ENCODE peak calls at places on chromosomes 2 and 18, in six cellular contexts. J, W, G, U, P and R are unnamed samples.

GRCh38 chr2:127220102-127220806 is at the start of gene CYP27C1:
- DNase-seq in P (peak; percentile 16), U (peak; percentile 81), G (no peak), W (peak; percentile 32), J (no peak), R (no peak)

GRCh38 chr2:67877281-67877680 is 185.5 kb downstream of the C1D start:
- DNase-seq in P (no peak), G (peak; percentile 80), W (no peak), U (no peak), J (no peak), R (no peak)

GRCh38 chr2:138207531-138207930 is 243.3 kb downstream of the HNMT start:
- DNase-seq in G (no peak), J (no peak), U (no peak), P (no peak), W (no peak), R (no peak)

GRCh38 chr2:142867161-142867560 is 10.3 kb upstream of the KYNU start:
- DNase-seq in G (no peak), J (no peak), U (no peak), P (no peak), W (no peak), R (peak; percentile 62)

GRCh38 chr2:174535757-174536703 is 49.2 kb upstream of the GPR155 start:
- DNase-seq in U (no peak), G (no peak), P (no peak), J (no peak), W (no peak), R (no peak)

GRCh38 chr2:130341562-130342019 is 1.1 kb upstream of the IMP4 start:
- DNase-seq in G (no peak), U (no peak), J (peak; percentile 35), W (no peak), P (no peak), R (no peak)

GRCh38 chr18:5456577-5457466 is 87.0 kb downstream of the EPB41L3 start:
- DNase-seq in J (no peak), U (peak; percentile 81), W (peak; percentile 71), P (peak; percentile 79), G (peak; percentile 48), R (no peak)

GRCh38 chr2:120391905-120392665 is 46.1 kb downstream of the INHBB start:
- DNase-seq in W (no peak), P (no peak), G (peak; percentile 44), J (no peak), U (peak; percentile 35), R (no peak)

GRCh38 chr2:174681099-174681982 is 82.9 kb downstream of the CHRNA1 start:
- DNase-seq in G (no peak), U (peak; percentile 69), J (no peak), W (peak; percentile 58), P (no peak), R (peak; percentile 53)

GRCh38 chr2:205361272-205361671 is 321.0 kb upstream of the NRP2 start:
- DNase-seq in J (no peak), G (no peak), P (no peak), W (no peak), U (no peak), R (peak; percentile 10)

GRCh38 chr2:23235292-23235691 is 149.7 kb upstream of the KLHL29 start:
- DNase-seq in G (no peak), J (no peak), W (peak; percentile 6), P (no peak), U (no peak), R (no peak)

GRCh38 chr2:180742809-180743208 is 237.6 kb upstream of the UBE2E3 start:
- DNase-seq in U (no peak), P (peak; percentile 29), J (no peak), G (no peak), W (no peak), R (peak; percentile 67)

GRCh38 chr2:188884051-188884450 is 90.1 kb upstream of the COL3A1 start:
- DNase-seq in P (no peak), J (no peak), U (no peak), G (no peak), W (peak; percentile 55), R (no peak)

GRCh38 chr2:227450196-227450851 is 21.6 kb upstream of the AGFG1 start:
- DNase-seq in J (no peak), P (no peak), G (no peak), W (peak; percentile 42), U (no peak), R (peak; percentile 40)

GRCh38 chr2:134435505-134435904 is 181.6 kb downstream of the MGAT5 start:
- DNase-seq in U (no peak), G (no peak), J (no peak), W (no peak), P (no peak), R (no peak)

GRCh38 chr18:35511833-35512232 is 14.1 kb upstream of the INO80C start:
- DNase-seq in G (no peak), P (no peak), U (peak; percentile 43), J (no peak), W (no peak), R (no peak)

GRCh38 chr2:112706170-112706664 is 14.6 kb upstream of the NT5DC4 start:
- DNase-seq in P (no peak), J (peak; percentile 94), U (no peak), W (peak; percentile 82), G (no peak), R (no peak)

GRCh38 chr2:176653856-176654443 is 384.7 kb downstream of the MTX2 start:
- DNase-seq in P (peak; percentile 86), U (peak; percentile 91), G (peak; percentile 84), J (peak; percentile 46), W (peak; percentile 75), R (peak; percentile 74)

GRCh38 chr2:219697811-219698683 is 70.6 kb downstream of the SLC4A3 start:
- DNase-seq in W (no peak), P (no peak), U (no peak), G (no peak), J (no peak), R (no peak)

GRCh38 chr2:174771631-174772491 is 7.6 kb upstream of the CHRNA1 start:
- DNase-seq in J (peak; percentile 60), P (peak; percentile 71), G (peak; percentile 84), U (peak; percentile 95), W (peak; percentile 87), R (peak; percentile 87)

DNA sequence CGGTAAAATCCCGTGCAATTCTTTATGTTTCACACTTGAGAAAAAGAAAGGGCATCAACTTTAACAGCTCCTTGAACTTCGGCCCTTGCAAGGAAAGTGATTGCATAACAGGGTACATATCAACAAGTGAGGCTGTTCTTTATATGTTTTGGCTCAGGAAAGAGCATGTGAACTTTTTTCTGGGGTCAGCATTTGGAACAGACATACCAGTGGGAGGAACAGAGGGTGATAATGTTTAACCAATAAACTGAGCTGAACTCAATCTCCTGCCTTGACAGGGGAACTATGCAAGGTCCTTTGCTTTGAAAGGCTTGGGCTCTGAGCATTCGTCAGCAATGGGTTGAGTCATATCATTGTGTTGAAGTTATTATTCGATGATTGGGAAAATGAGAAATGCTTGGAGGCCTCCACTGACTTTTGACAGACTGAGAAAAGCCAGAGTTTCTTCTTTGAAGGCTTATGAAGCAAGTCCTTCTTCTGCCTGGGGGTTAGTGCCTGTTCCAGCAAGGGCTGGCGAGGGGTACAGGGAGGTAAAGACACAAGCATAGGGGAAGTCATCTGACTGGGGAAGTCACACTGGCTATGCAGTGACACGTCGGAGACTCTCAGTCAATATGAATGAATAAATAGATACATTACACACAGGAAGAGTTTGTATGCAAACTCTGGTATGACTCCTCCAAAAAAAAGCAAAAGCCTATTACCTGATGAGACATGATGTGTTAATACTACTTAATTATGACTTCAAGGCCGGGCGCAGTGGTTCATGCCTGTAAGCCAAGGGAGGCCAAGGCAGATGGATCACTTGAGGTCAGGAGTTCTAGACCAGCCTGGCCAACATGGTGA is 57.2 kb downstream of the CYB5A start:
- DNase-seq in W (peak; percentile 99), U (no peak), G (no peak), J (no peak), P (peak; percentile 7), R (peak; percentile 32)
- H3K4me1 ChIP-seq in W (no peaks in the 10 kb centered on the region), U (no peaks in the 10 kb centered on the region), G (peaks cover 19% of the 10 kb centered on the region), J (no peaks in the 10 kb centered on the region), P (no peaks in the 10 kb centered on the region), R (peaks cover 42% of the 10 kb centered on the region)

DNA sequence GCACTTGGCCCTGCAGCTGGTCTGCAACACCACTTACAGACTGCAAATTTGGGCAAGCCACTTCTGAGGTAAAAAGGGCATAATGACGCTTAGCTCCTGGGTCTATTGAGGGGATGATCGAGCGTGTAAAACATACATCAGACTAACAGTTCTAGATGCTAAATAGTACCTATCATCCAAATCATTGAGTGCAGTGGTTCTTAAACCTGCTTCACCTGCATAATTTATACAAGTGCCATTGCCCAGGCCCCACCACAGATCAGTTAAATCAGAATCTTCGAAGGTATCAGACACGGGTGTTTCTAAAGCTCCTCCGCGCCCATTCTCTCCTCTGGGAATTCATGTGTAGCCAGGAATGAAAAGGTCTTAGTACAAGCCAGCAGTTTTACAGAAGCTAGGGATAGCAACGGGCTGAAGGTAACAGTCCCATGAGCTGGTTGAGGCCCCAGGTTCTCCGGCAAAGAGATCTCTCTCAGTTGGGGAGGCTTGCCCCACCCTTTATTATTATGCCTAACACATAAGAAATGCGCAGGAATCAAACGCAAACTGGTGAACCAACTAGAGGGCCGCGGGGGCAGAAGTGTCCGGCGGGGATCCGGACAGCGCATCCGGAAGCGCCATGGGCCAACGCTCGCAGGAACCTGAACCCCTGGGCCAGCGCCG is 699 bp upstream of the RNF181 start:
- DNase-seq in P (no peak), G (no peak), J (no peak), W (no peak), U (no peak), R (no peak)
- H3K4me1 ChIP-seq in P (peaks cover 30% of the 10 kb centered on the region), G (peaks cover 50% of the 10 kb centered on the region), J (peaks cover 27% of the 10 kb centered on the region), W (peaks cover 16% of the 10 kb centered on the region), U (peaks cover 11% of the 10 kb centered on the region), R (peaks cover 15% of the 10 kb centered on the region)

GRCh38 chr2:187855689-187856088 is 301.5 kb upstream of the TFPI start:
- DNase-seq in P (no peak), J (no peak), U (no peak), W (no peak), G (no peak), R (no peak)

GRCh38 chr2:187853413-187853812 is 299.2 kb upstream of the TFPI start:
- DNase-seq in J (no peak), U (no peak), W (no peak), G (no peak), P (peak; percentile 15), R (no peak)

GRCh38 chr2:187854801-187855200 is 300.6 kb upstream of the TFPI start:
- DNase-seq in G (no peak), U (no peak), P (no peak), W (no peak), J (no peak), R (no peak)

GRCh38 chr2:187862715-187863114 is 308.5 kb upstream of the TFPI start:
- DNase-seq in W (no peak), G (no peak), U (no peak), J (no peak), P (no peak), R (no peak)

GRCh38 chr2:187857826-187858225 is 303.6 kb upstream of the TFPI start:
- DNase-seq in W (no peak), U (no peak), P (no peak), G (no peak), J (no peak), R (no peak)
- H3K4me1 ChIP-seq in W (no peaks in the 10 kb centered on the region), U (peaks cover 13% of the 10 kb centered on the region), P (no peaks in the 10 kb centered on the region), G (no peaks in the 10 kb centered on the region), J (no peaks in the 10 kb centered on the region), R (peaks cover 4% of the 10 kb centered on the region)

DNA sequence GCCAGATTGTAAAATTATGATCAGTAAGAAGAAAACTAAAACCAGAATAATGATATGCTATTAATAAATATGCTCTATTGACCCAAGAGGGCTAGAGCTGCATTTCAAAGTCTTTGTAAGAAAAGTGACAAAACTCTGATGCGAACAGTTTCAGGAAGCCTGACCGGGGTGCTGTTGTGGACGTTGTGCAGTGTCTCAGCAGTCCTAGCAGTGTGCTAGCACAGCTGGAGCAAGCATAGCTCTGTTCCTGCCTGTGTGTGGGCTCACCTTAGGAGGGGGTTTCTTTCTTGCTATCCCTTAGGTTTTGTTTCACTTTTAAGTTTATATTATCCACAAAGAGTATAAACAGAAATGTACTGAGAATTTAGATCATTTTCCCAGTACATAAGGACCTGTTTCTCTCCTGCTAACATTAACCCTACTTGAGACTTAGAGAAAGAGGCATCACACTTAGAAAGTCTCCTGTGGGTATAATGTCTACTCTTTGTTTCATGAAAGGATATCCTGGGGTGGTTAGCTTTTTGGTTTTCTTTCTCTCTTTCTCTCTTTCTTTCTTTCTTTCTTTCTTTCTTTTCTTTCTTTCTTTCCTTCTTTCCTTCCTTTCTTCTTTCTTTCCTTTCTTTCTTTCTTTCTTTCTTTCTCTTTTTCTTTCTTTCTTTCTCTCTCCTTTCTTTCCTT is 124.5 kb downstream of the TMEM182 start:
- DNase-seq in U (no peak), J (no peak), W (no peak), P (no peak), G (no peak), R (no peak)
- H3K4me1 ChIP-seq in U (no peaks in the 10 kb centered on the region), J (no peaks in the 10 kb centered on the region), W (no peaks in the 10 kb centered on the region), P (no peaks in the 10 kb centered on the region), G (no peaks in the 10 kb centered on the region), R (no peaks in the 10 kb centered on the region)